ENCODE peak calls at places on chromosomes 16 and 17, in six cellular contexts. One of them, this sample, is unnamed.

GRCh38 chr16:89322381-89323119 is 105.0 kb downstream of the ZNF778 start:
- DNase-seq in GM12878: no peak
- DNase-seq in H1: no peak
- DNase-seq in GM12891: no peak
- DNase-seq in HepG2: peak
- DNase-seq in K562: peak
- DNase-seq in this sample: no peak

GRCh38 chr16:10181196-10182162 is 749 bp downstream of the GRIN2A start:
- DNase-seq in GM12878: no peak
- DNase-seq in H1: peak
- DNase-seq in GM12891: peak
- DNase-seq in HepG2: peak
- DNase-seq in K562: peak
- DNase-seq in this sample: peak

GRCh38 chr17:56392274-56392673 is 201.2 kb upstream of the NOG start:
- DNase-seq in GM12878: no peak
- DNase-seq in H1: no peak
- DNase-seq in GM12891: no peak
- DNase-seq in HepG2: no peak
- DNase-seq in K562: no peak
- DNase-seq in this sample: no peak

GRCh38 chr17:55564077-55564476 is 52.8 kb upstream of the SMIM36 start:
- DNase-seq in GM12878: no peak
- DNase-seq in H1: no peak
- DNase-seq in GM12891: no peak
- DNase-seq in HepG2: no peak
- DNase-seq in K562: no peak
- DNase-seq in this sample: no peak

GRCh38 chr16:23025692-23026305 is 123.5 kb downstream of the USP31 start:
- DNase-seq in GM12878: no peak
- DNase-seq in H1: no peak
- DNase-seq in GM12891: no peak
- DNase-seq in HepG2: no peak
- DNase-seq in K562: no peak
- DNase-seq in this sample: no peak

GRCh38 chr17:1744551-1745512 is 2.2 kb downstream of the SERPINF2 start:
- DNase-seq in GM12878: no peak
- DNase-seq in H1: no peak
- DNase-seq in GM12891: no peak
- DNase-seq in HepG2: no peak
- DNase-seq in K562: no peak
- DNase-seq in this sample: no peak

GRCh38 chr17:11144358-11145233 is 96.4 kb upstream of the SHISA6 start:
- DNase-seq in GM12878: no peak
- DNase-seq in H1: peak
- DNase-seq in GM12891: no peak
- DNase-seq in HepG2: peak
- DNase-seq in K562: peak
- DNase-seq in this sample: no peak

GRCh38 chr16:2752035-2752849 is at the start of gene SRRM2:
- DNase-seq in GM12878: peak
- DNase-seq in H1: peak
- DNase-seq in GM12891: peak
- DNase-seq in HepG2: peak
- DNase-seq in K562: peak
- DNase-seq in this sample: peak

GRCh38 chr17:72775237-72775636 is 317.3 kb downstream of the SLC39A11 start:
- DNase-seq in GM12878: no peak
- DNase-seq in H1: no peak
- DNase-seq in GM12891: no peak
- DNase-seq in HepG2: no peak
- DNase-seq in K562: no peak
- DNase-seq in this sample: no peak

GRCh38 chr17:32310927-32311568 is 30.9 kb downstream of the C17orf75 start:
- DNase-seq in GM12878: no peak
- DNase-seq in H1: no peak
- DNase-seq in GM12891: no peak
- DNase-seq in HepG2: no peak
- DNase-seq in K562: no peak
- DNase-seq in this sample: no peak

GRCh38 chr17:79919164-79919585 is 79.9 kb upstream of the CBX4 start:
- DNase-seq in GM12878: no peak
- DNase-seq in H1: no peak
- DNase-seq in GM12891: no peak
- DNase-seq in HepG2: no peak
- DNase-seq in K562: no peak
- DNase-seq in this sample: no peak

GRCh38 chr17:57553525-57553924 is 191.6 kb downstream of the CCDC182 start:
- DNase-seq in GM12878: no peak
- DNase-seq in H1: no peak
- DNase-seq in GM12891: no peak
- DNase-seq in HepG2: no peak
- DNase-seq in K562: peak
- DNase-seq in this sample: no peak

GRCh38 chr17:28737316-28737715 is 6.5 kb upstream of the TRAF4 start:
- DNase-seq in GM12878: no peak
- DNase-seq in H1: no peak
- DNase-seq in GM12891: no peak
- DNase-seq in HepG2: no peak
- DNase-seq in K562: no peak
- DNase-seq in this sample: no peak

GRCh38 chr16:67594956-67595355 is 32.6 kb downstream of the CTCF start:
- DNase-seq in GM12878: no peak
- DNase-seq in H1: no peak
- DNase-seq in GM12891: no peak
- DNase-seq in HepG2: no peak
- DNase-seq in K562: no peak
- DNase-seq in this sample: no peak

GRCh38 chr16:48558269-48558915 is 51.6 kb downstream of the N4BP1 start:
- DNase-seq in GM12878: no peak
- DNase-seq in H1: no peak
- DNase-seq in GM12891: no peak
- DNase-seq in HepG2: no peak
- DNase-seq in K562: no peak
- DNase-seq in this sample: no peak

GRCh38 chr17:77211681-77212080 is 70.9 kb downstream of the SEC14L1 start:
- DNase-seq in GM12878: no peak
- DNase-seq in H1: no peak
- DNase-seq in GM12891: no peak
- DNase-seq in HepG2: no peak
- DNase-seq in K562: no peak
- DNase-seq in this sample: no peak

GRCh38 chr16:68236804-68237242 is 896 bp upstream of the ESRP2 start:
- DNase-seq in GM12878: no peak
- DNase-seq in H1: no peak
- DNase-seq in GM12891: no peak
- DNase-seq in HepG2: peak
- DNase-seq in K562: no peak
- DNase-seq in this sample: peak

GRCh38 chr16:15954814-15955151 is 5.4 kb downstream of the ABCC1 start:
- DNase-seq in GM12878: no peak
- DNase-seq in H1: no peak
- DNase-seq in GM12891: no peak
- DNase-seq in HepG2: no peak
- DNase-seq in K562: no peak
- DNase-seq in this sample: no peak

GRCh38 chr16:27407158-27407557 is 5.2 kb downstream of the IL21R start:
- DNase-seq in GM12878: no peak
- DNase-seq in H1: no peak
- DNase-seq in GM12891: no peak
- DNase-seq in HepG2: no peak
- DNase-seq in K562: no peak
- DNase-seq in this sample: no peak

GRCh38 chr16:2060346-2060745 is 12.6 kb downstream of the TSC2 start:
- DNase-seq in GM12878: no peak
- DNase-seq in H1: no peak
- DNase-seq in GM12891: no peak
- DNase-seq in HepG2: no peak
- DNase-seq in K562: no peak
- DNase-seq in this sample: no peak

GRCh38 chr17:49117581-49118230 is 14.9 kb upstream of the B4GALNT2 start:
- DNase-seq in GM12878: no peak
- DNase-seq in H1: no peak
- DNase-seq in GM12891: no peak
- DNase-seq in HepG2: no peak
- DNase-seq in K562: no peak
- DNase-seq in this sample: no peak

DNA sequence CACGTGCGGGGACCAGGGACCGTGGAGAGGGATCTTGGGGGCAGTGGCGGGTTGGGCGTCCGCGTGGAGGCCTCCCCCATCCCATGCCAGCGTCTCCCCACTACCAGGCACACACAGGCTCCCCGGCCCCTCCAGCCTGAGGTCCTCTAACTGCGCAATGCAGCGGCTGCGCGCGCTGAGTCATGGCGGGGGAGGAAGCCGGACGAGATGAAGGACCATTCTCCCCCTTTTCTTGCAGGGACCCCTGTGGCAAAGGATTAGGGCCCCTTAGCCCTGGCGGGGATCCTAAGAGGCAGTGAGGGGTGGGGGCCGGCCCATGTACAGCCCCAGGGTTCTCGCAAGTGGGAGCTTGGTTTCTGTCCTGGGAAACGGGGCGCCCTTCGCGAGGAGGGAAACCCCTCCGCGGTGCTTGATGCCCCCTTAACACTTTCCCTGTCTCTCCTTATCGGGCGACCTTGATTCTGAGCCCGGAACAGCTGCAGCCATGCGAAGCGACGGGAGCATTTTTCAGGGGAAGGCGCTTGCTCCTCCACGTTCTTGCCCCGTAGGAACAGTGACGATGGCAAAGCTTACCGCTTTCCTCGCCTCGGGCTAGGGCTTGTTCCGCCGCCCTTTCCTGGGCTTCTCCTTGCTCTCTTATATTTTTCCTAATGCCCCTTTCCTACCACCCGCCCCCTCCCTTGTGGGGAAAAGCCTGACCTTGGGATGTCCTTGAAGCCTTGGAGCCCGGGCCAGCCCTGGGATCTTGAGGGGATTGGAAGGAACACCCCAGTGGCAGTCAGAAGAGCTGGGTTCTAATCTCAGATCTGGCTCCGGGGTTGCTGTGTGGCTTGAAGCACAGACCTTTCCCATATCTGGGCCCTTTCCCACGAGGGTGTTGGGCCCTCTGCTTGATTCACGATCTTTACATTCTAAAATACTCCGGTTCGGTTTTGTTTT is 652 bp downstream of the ALDOA start:
- DNase-seq in GM12878: no peak
- DNase-seq in H1: no peak
- DNase-seq in GM12891: no peak
- DNase-seq in HepG2: no peak
- DNase-seq in K562: peak
- DNase-seq in this sample: no peak
- TF ChIP-seq TAF1 in GM12878: no peak
- TF ChIP-seq TAF1 in H1: no peak
- TF ChIP-seq TAF1 in GM12891: no peak
- TF ChIP-seq TAF1 in HepG2: no peak
- TF ChIP-seq TAF1 in K562: peak
- TF ChIP-seq TAF1 in this sample: no peak

GRCh38 chr16:84739349-84740124 is 39.7 kb downstream of the USP10 start:
- DNase-seq in GM12878: no peak
- DNase-seq in H1: no peak
- DNase-seq in GM12891: no peak
- DNase-seq in HepG2: peak
- DNase-seq in K562: no peak
- DNase-seq in this sample: no peak
- TF ChIP-seq POLR2AphosphoS5 in GM12878: no peak
- TF ChIP-seq POLR2AphosphoS5 in H1: no peak
- TF ChIP-seq POLR2AphosphoS5 in GM12891: no peak
- TF ChIP-seq POLR2AphosphoS5 in HepG2: no peak
- TF ChIP-seq POLR2AphosphoS5 in K562: no peak
- TF ChIP-seq POLR2AphosphoS5 in this sample: no peak

GRCh38 chr16:86835981-86836380 is 257.6 kb downstream of the FOXL1 start:
- DNase-seq in GM12878: no peak
- DNase-seq in H1: no peak
- DNase-seq in GM12891: no peak
- DNase-seq in HepG2: no peak
- DNase-seq in K562: no peak
- DNase-seq in this sample: no peak
- TF ChIP-seq POLR2A in GM12878: no peak
- TF ChIP-seq POLR2A in H1: no peak
- TF ChIP-seq POLR2A in GM12891: no peak
- TF ChIP-seq POLR2A in HepG2: no peak
- TF ChIP-seq POLR2A in K562: no peak
- TF ChIP-seq POLR2A in this sample: no peak

DNA sequence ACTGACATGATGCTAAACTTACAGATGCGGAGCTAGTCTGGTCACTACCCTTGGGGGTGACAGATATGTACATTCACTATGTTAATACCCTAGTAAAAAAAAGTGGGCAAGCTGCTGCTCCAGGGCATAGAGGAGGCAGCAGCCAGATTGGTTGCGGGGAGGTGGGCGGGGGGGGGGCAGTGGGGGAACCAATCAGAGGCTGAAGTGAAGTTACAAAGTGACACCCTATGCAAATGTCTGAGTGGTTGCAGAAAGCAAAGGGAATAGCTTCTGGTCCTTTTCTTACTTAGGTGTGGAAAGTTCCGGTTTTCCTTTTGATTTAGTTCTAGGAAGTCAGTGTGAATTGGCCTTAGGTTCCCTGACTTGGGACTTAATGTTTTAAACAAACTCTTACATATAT is 12.1 kb downstream of the NDEL1 start:
- DNase-seq in GM12878: no peak
- DNase-seq in H1: no peak
- DNase-seq in GM12891: no peak
- DNase-seq in HepG2: peak
- DNase-seq in K562: no peak
- DNase-seq in this sample: no peak
- TF ChIP-seq TAF1 in GM12878: no peak
- TF ChIP-seq TAF1 in H1: no peak
- TF ChIP-seq TAF1 in GM12891: no peak
- TF ChIP-seq TAF1 in HepG2: no peak
- TF ChIP-seq TAF1 in K562: no peak
- TF ChIP-seq TAF1 in this sample: no peak

DNA sequence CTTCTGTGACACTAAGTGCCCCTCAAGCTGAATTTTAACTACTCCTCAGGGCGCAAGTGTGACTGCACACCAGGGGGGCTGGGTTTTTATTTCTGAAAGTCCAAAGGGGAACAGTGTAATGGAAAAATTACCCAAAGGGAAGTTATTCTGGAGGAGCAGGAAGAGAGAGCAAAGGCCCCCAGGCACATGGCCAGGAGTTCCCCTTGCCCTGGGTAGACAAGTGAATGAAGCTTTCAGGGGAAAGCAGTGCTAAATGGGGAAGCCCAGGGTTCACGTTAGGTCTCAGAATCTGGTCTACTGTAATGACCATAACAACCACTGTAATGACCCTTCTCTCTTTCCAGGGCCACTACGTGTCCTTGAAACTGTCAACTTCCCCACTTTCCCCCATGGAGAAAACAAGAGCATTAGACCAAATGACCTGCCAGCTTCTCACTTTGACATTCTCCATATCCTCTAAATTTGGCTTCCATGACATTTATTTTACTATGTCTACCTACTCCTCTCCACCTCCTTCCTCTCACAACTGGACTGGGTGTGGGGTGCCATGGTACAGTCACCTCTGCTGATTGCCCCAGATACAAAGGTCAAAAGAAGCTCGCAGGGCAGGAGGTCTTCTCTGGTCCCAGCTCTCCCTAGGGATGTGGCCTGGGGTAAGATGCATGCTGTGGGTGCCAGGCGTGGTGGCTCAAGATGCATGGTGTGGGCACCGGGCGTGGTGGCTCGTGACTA is 34.1 kb upstream of the MMP2 start:
- DNase-seq in GM12878: peak
- DNase-seq in H1: no peak
- DNase-seq in GM12891: no peak
- DNase-seq in HepG2: no peak
- DNase-seq in K562: no peak
- DNase-seq in this sample: no peak
- TF ChIP-seq POLR2AphosphoS5 in GM12878: no peak
- TF ChIP-seq POLR2AphosphoS5 in H1: no peak
- TF ChIP-seq POLR2AphosphoS5 in GM12891: no peak
- TF ChIP-seq POLR2AphosphoS5 in HepG2: no peak
- TF ChIP-seq POLR2AphosphoS5 in K562: no peak
- TF ChIP-seq POLR2AphosphoS5 in this sample: no peak

This sample was measured in GM12892.